ENCODE peak calls at places on chromosomes 13 and 19, in ten cellular contexts. W is left lung; O is cardiac muscle cell; S is thoracic aorta; U is tibial nerve; X is left ventricle myocardium inferior; Z is lung; P is GM23248; N is CD4-positive, alpha-beta memory T cell; G is IMR-90. B is an unnamed sample. For H3K4me1, the result is how much of the 10 kb centered on the place peaks cover.

GRCh38 chr19:45677351-45678230 is 9.6 kb downstream of the GIPR start:
- DNase-seq in W (peak), O (peak), S (no peak), U (peak), X (peak), Z (peak), P (peak), N (peak), G (peak), B (peak)

GRCh38 chr13:103948477-103948876 is 882.3 kb upstream of the SLC10A2 start:
- DNase-seq in W (no peak), O (peak), S (no peak), U (no peak), X (no peak), Z (no peak), P (no peak), N (no peak), G (no peak), B (no peak)

GRCh38 chr13:110506859-110507566 is 54.5 kb downstream of the RAB20 start:
- DNase-seq in W (peak), O (peak), S (no peak), U (peak), X (peak), Z (peak), P (no peak), N (no peak), G (peak), B (peak)

GRCh38 chr13:40115456-40115855 is 460.0 kb downstream of the COG6 start:
- DNase-seq in W (no peak), O (peak), S (no peak), U (no peak), X (no peak), Z (no peak), P (peak), N (no peak), G (no peak), B (no peak)

GRCh38 chr19:48511321-48511731 is 309 bp downstream of the LMTK3 start:
- DNase-seq in W (no peak), O (no peak), S (no peak), U (no peak), X (no peak), Z (no peak), P (no peak), N (no peak), G (no peak), B (no peak)

GRCh38 chr13:71801165-71801564 is 65.8 kb downstream of the DACH1 start:
- DNase-seq in W (no peak), O (no peak), S (no peak), U (no peak), X (no peak), Z (no peak), P (no peak), N (no peak), G (no peak), B (no peak)

GRCh38 chr19:11171144-11171543 is 15.6 kb upstream of the SPC24 start:
- DNase-seq in W (no peak), O (no peak), S (no peak), U (no peak), X (no peak), Z (no peak), P (no peak), N (no peak), G (no peak), B (no peak)

GRCh38 chr13:95239293-95239692 is 62.0 kb downstream of the ABCC4 start:
- DNase-seq in W (no peak), O (no peak), S (no peak), U (no peak), X (no peak), Z (no peak), P (no peak), N (no peak), G (peak), B (no peak)

GRCh38 chr13:79527698-79528097 is 46.7 kb downstream of the NDFIP2 start:
- DNase-seq in W (no peak), O (no peak), S (no peak), U (no peak), X (no peak), Z (no peak), P (no peak), N (no peak), G (no peak), B (no peak)

GRCh38 chr19:49847731-49848696 is 2.9 kb upstream of the PTOV1 start:
- DNase-seq in W (no peak), O (peak), S (no peak), U (no peak), X (no peak), Z (no peak), P (peak), N (peak), G (peak), B (peak)

GRCh38 chr13:27660511-27660910 is 38.8 kb downstream of the POLR1D start:
- DNase-seq in W (no peak), O (no peak), S (no peak), U (no peak), X (no peak), Z (no peak), P (no peak), N (no peak), G (no peak), B (no peak)

GRCh38 chr19:7691497-7691896 is 10.4 kb downstream of the FCER2 start:
- DNase-seq in W (no peak), O (no peak), S (no peak), U (no peak), X (no peak), Z (no peak), P (no peak), N (no peak), G (no peak), B (no peak)

GRCh38 chr13:95307507-95307906 is 6.3 kb upstream of the ABCC4 start:
- DNase-seq in W (no peak), O (no peak), S (no peak), U (no peak), X (no peak), Z (no peak), P (no peak), N (no peak), G (no peak), B (no peak)

GRCh38 chr19:16460454-16460853 is 11.3 kb downstream of the EPS15L1 start:
- DNase-seq in W (no peak), O (no peak), S (no peak), U (no peak), X (no peak), Z (no peak), P (no peak), N (no peak), G (no peak), B (no peak)

GRCh38 chr19:16463991-16464575 is 7.7 kb downstream of the EPS15L1 start:
- DNase-seq in W (no peak), O (peak), S (no peak), U (no peak), X (no peak), Z (no peak), P (no peak), N (no peak), G (peak), B (no peak)

GRCh38 chr19:16461630-16462051 is 10.1 kb downstream of the EPS15L1 start:
- DNase-seq in W (no peak), O (no peak), S (no peak), U (no peak), X (peak), Z (no peak), P (no peak), N (no peak), G (no peak), B (peak)

GRCh38 chr19:16463341-16463990 is 8.3 kb downstream of the EPS15L1 start:
- DNase-seq in W (no peak), O (no peak), S (no peak), U (no peak), X (no peak), Z (no peak), P (no peak), N (no peak), G (no peak), B (no peak)

GRCh38 chr19:16462757-16463250 is 9.0 kb downstream of the EPS15L1 start:
- DNase-seq in W (no peak), O (no peak), S (no peak), U (no peak), X (peak), Z (no peak), P (peak), N (no peak), G (peak), B (no peak)
- H3K4me1 ChIP-seq in W (under half), O (under half), S (under half), U (under half), X (half or more), Z (under half), P (under half), N (under half), G (under half), B (under half)

GRCh38 chr19:4063369-4064072 is 3.2 kb downstream of the ZBTB7A start:
- DNase-seq in W (no peak), O (no peak), S (no peak), U (no peak), X (no peak), Z (no peak), P (peak), N (no peak), G (no peak), B (no peak)
- H3K4me1 ChIP-seq in W (half or more), O (under half), S (half or more), U (half or more), X (half or more), Z (half or more), P (under half), N (half or more), G (under half), B (under half)

GRCh38 chr13:100523994-100524393 is 64.6 kb downstream of the GGACT start:
- DNase-seq in W (no peak), O (no peak), S (no peak), U (no peak), X (no peak), Z (no peak), P (no peak), N (no peak), G (no peak), B (peak)
- H3K4me1 ChIP-seq in W (under half), O (under half), S (under half), U (under half), X (under half), Z (under half), P (under half), N (under half), G (under half), B (under half)

GRCh38 chr19:13076787-13077186 is 25.9 kb downstream of the LYL1 start:
- DNase-seq in W (no peak), O (no peak), S (no peak), U (no peak), X (no peak), Z (no peak), P (no peak), N (no peak), G (no peak), B (peak)

GRCh38 chr19:13078897-13079541 is 23.6 kb downstream of the LYL1 start:
- DNase-seq in W (no peak), O (no peak), S (no peak), U (no peak), X (no peak), Z (no peak), P (no peak), N (no peak), G (no peak), B (peak)

GRCh38 chr19:13079542-13079986 is 23.1 kb downstream of the LYL1 start:
- DNase-seq in W (no peak), O (peak), S (no peak), U (no peak), X (no peak), Z (no peak), P (peak), N (no peak), G (peak), B (peak)

GRCh38 chr19:13076320-13076719 is 26.3 kb downstream of the LYL1 start:
- DNase-seq in W (no peak), O (no peak), S (no peak), U (no peak), X (no peak), Z (no peak), P (no peak), N (no peak), G (no peak), B (peak)

GRCh38 chr19:13077233-13077632 is 25.4 kb downstream of the LYL1 start:
- DNase-seq in W (no peak), O (no peak), S (no peak), U (no peak), X (no peak), Z (no peak), P (no peak), N (no peak), G (no peak), B (no peak)
- H3K4me1 ChIP-seq in W (under half), O (under half), S (under half), U (under half), X (half or more), Z (under half), P (under half), N (under half), G (under half), B (under half)

GRCh38 chr13:49411353-49411752 is 32.5 kb downstream of the CAB39L start:
- DNase-seq in W (no peak), O (no peak), S (no peak), U (no peak), X (no peak), Z (no peak), P (no peak), N (no peak), G (no peak), B (no peak)
- H3K4me1 ChIP-seq in W (under half), O (under half), S (under half), U (under half), X (under half), Z (under half), P (under half), N (under half), G (under half), B (under half)